ENCODE peak calls at places on chromosomes 1 and 21, in five cellular contexts. N is astrocyte of the spinal cord; Q is stimulated activated CD8-positive, alpha-beta memory T cell treated with anti-CD3 and anti-CD28 coated beads, Interleukin-2, amount 100 ng/mL, for 48 hours; L is fibroblast of pulmonary artery; I is T-cell. K is an unnamed sample.

GRCh38 chr1:30191154-30191702 is 532.2 kb downstream of the MATN1 start:
- DNase-seq in Q (peak), N (peak), L (peak), I (no peak), K (no peak)

GRCh38 chr1:8705104-8705503 is 112.3 kb downstream of the RERE start:
- DNase-seq in Q (no peak), N (no peak), I (no peak), L (no peak), K (no peak)

GRCh38 chr1:199866210-199866617 is 161.3 kb upstream of the NR5A2 start:
- DNase-seq in L (no peak), Q (no peak), N (no peak), I (no peak), K (no peak)

GRCh38 chr1:40939320-40940059 is 40.0 kb upstream of the CTPS1 start:
- DNase-seq in Q (no peak), L (peak), I (no peak), N (peak), K (no peak)

GRCh38 chr1:174998569-174999215 is 1.1 kb upstream of the CACYBP start:
- DNase-seq in Q (no peak), I (peak), L (peak), N (peak), K (no peak)

GRCh38 chr1:36751525-36751924 is 268.8 kb upstream of the CSF3R start:
- DNase-seq in I (no peak), L (no peak), Q (no peak), N (no peak), K (no peak)

GRCh38 chr1:220296941-220297460 is 24.7 kb upstream of the RAB3GAP2 start:
- DNase-seq in N (peak), I (no peak), L (no peak), Q (no peak), K (no peak)

GRCh38 chr1:115426271-115426771 is 88.3 kb upstream of the NGF start:
- DNase-seq in I (no peak), Q (no peak), N (peak), L (peak), K (peak)

GRCh38 chr1:116356673-116357072 is 16.4 kb upstream of the ATP1A1 start:
- DNase-seq in I (no peak), N (no peak), Q (no peak), L (peak), K (no peak)

GRCh38 chr1:229433364-229434004 is 410 bp downstream of the ACTA1 start:
- DNase-seq in Q (no peak), N (no peak), L (no peak), I (no peak), K (no peak)

GRCh38 chr1:199173356-199173755 is 534.5 kb downstream of the PTPRC start:
- DNase-seq in Q (no peak), I (no peak), N (peak), L (no peak), K (no peak)

GRCh38 chr1:46575300-46575699 is 23.9 kb upstream of the KNCN start:
- DNase-seq in L (no peak), I (no peak), N (no peak), Q (no peak), K (no peak)

GRCh38 chr1:4671828-4672227 is 17.4 kb downstream of the AJAP1 start:
- DNase-seq in Q (no peak), N (no peak), L (no peak), I (no peak), K (no peak)

GRCh38 chr1:1282998-1283397 is 2.8 kb downstream of the SCNN1D start:
- DNase-seq in Q (peak), N (no peak), L (no peak), I (no peak), K (no peak)

GRCh38 chr1:223844521-223844961 is 1.2 kb downstream of the TP53BP2 start:
- DNase-seq in Q (peak), N (no peak), L (peak), I (peak), K (no peak)

GRCh38 chr1:37875833-37876232 is 16.4 kb upstream of the MTF1 start:
- DNase-seq in N (peak), L (peak), Q (no peak), I (no peak), K (no peak)

GRCh38 chr21:41170442-41170841 is 2.5 kb downstream of the BACE2 start:
- DNase-seq in Q (no peak), L (peak), I (no peak), N (peak), K (no peak)

GRCh38 chr1:85320371-85321131 is 44.1 kb upstream of the BCL10 start:
- DNase-seq in L (peak), I (no peak), Q (no peak), N (peak), K (no peak)

GRCh38 chr1:85617582-85618237 is 37.1 kb downstream of the CCN1 start:
- DNase-seq in L (peak), Q (no peak), N (peak), I (no peak), K (no peak)

GRCh38 chr1:118250232-118250631 is 65.2 kb upstream of the SPAG17 start:
- DNase-seq in I (no peak), N (no peak), Q (no peak), L (peak), K (no peak)

GRCh38 chr1:19208710-19209438 is 1.2 kb downstream of the UBR4 start:
- DNase-seq in N (peak), I (no peak), L (peak), Q (no peak), K (no peak)

GRCh38 chr1:231861541-231862481 is 235.2 kb downstream of the DISC1 start:
- DNase-seq in N (no peak), L (peak), I (no peak), Q (no peak), K (no peak)

GRCh38 chr1:180837025-180837424 is 75.7 kb upstream of the KIAA1614 start:
- DNase-seq in N (peak), L (no peak), Q (no peak), I (no peak), K (no peak)

GRCh38 chr1:88341436-88341835 is 342.6 kb upstream of the PKN2 start:
- DNase-seq in N (no peak), I (no peak), Q (no peak), L (no peak), K (no peak)

GRCh38 chr1:162554258-162554657 is 7.3 kb upstream of the UAP1 start:
- DNase-seq in N (no peak), Q (no peak), I (no peak), L (peak), K (no peak)

GRCh38 chr1:30330644-30331043 is 392.7 kb downstream of the MATN1 start:
- DNase-seq in L (no peak), Q (no peak), I (no peak), N (no peak), K (no peak)

GRCh38 chr1:161391611-161392010 is 23.9 kb upstream of the CFAP126 start:
- DNase-seq in L (no peak), Q (no peak), I (no peak), N (no peak), K (no peak)

GRCh38 chr21:29124645-29125044 is 5.8 kb upstream of the MAP3K7CL start:
- DNase-seq in N (no peak), Q (no peak), I (no peak), L (no peak), K (no peak)

GRCh38 chr21:44064852-44065403 is 42.3 kb upstream of the PWP2 start:
- DNase-seq in Q (no peak), N (no peak), I (no peak), L (no peak), K (no peak)

GRCh38 chr1:157163273-157164127 is 25.3 kb upstream of the ETV3 start:
- DNase-seq in L (peak), N (peak), Q (peak), I (peak), K (no peak)

GRCh38 chr1:79197421-79197820 is 190.9 kb upstream of the ADGRL4 start:
- DNase-seq in N (peak), I (no peak), Q (no peak), L (peak), K (no peak)

GRCh38 chr1:31985430-31985829 is 28.2 kb upstream of the KHDRBS1 start:
- DNase-seq in N (no peak), I (no peak), L (peak), Q (no peak), K (no peak)

GRCh38 chr1:7616076-7616833 is 154.8 kb upstream of the VAMP3 start:
- DNase-seq in I (peak), N (peak), Q (peak), L (peak), K (no peak)

GRCh38 chr1:223248787-223249175 is 105.7 kb upstream of the TLR5 start:
- DNase-seq in L (no peak), N (no peak), I (peak), Q (no peak), K (no peak)

GRCh38 chr1:30907390-30907640 is 1.2 kb downstream of the SDC3 start:
- DNase-seq in I (no peak), Q (no peak), N (no peak), L (no peak), K (no peak)

GRCh38 chr1:230503741-230504140 is 77.6 kb upstream of the PGBD5 start:
- DNase-seq in I (no peak), N (no peak), L (no peak), Q (no peak), K (no peak)